ENCODE peak calls at places on chromosomes 11 and 22, in seven cellular contexts. J is lower lobe of right lung, V is GM23248, C is cardiac muscle cell, B is neural progenitor cell, D is HAP-1, G is A549. H is an unnamed sample.

GRCh38 chr22:27240298-27240885 is 561.2 kb downstream of the MN1 start:
- DNase-seq in D (no peak), B (no peak), C (no peak), G (no peak), V (peak; percentile 29), J (no peak), H (no peak)

GRCh38 chr11:110712643-110713468 is 619 bp upstream of the ARHGAP20 start:
- DNase-seq in C (peak; percentile 74), G (no peak), B (peak; percentile 55), D (no peak), V (peak; percentile 64), J (no peak), H (no peak)

GRCh38 chr22:38872172-38872830 is at the start of gene CBX6:
- DNase-seq in B (peak; percentile 99), J (peak; percentile 97), G (peak; percentile 86), V (peak; percentile 98), D (peak; percentile 87), C (peak; percentile 96), H (peak; percentile 96)

GRCh38 chr22:33427461-33427860 is 369.3 kb upstream of the SYN3 start:
- DNase-seq in G (no peak), J (no peak), D (no peak), V (no peak), C (no peak), B (no peak), H (no peak)

GRCh38 chr22:30183861-30184278 is 62.7 kb downstream of the LIF start:
- DNase-seq in D (peak; percentile 6), G (no peak), C (peak; percentile 47), J (no peak), B (no peak), V (no peak), H (no peak)

GRCh38 chr22:43260818-43261217 is 73.9 kb upstream of the TTLL12 start:
- DNase-seq in C (no peak), D (no peak), G (no peak), J (no peak), V (no peak), B (no peak), H (no peak)

GRCh38 chr11:64321533-64321932 is 3.6 kb downstream of the PRDX5 start:
- DNase-seq in J (peak; percentile 77), D (no peak), C (no peak), B (no peak), V (no peak), G (no peak), H (no peak)

GRCh38 chr22:19848298-19849224 is 6.1 kb downstream of the GNB1L start:
- DNase-seq in C (no peak), D (no peak), G (peak; percentile 21), J (peak; percentile 65), B (no peak), V (peak; percentile 57), H (no peak)

GRCh38 chr11:74265256-74265655 is 46.2 kb downstream of the P4HA3 start:
- DNase-seq in V (peak; percentile 4), J (no peak), G (no peak), D (no peak), C (no peak), B (no peak), H (no peak)

GRCh38 chr11:131179867-131180266 is 190.5 kb upstream of the NTM start:
- DNase-seq in V (no peak), G (no peak), D (no peak), B (no peak), J (no peak), C (no peak), H (no peak)

GRCh38 chr11:101825551-101825950 is 89.3 kb upstream of the CEP126 start:
- DNase-seq in J (no peak), V (no peak), G (no peak), D (no peak), B (no peak), C (no peak), H (no peak)

GRCh38 chr11:130601141-130601540 is 152.7 kb downstream of the ADAMTS15 start:
- DNase-seq in B (peak; percentile 29), J (no peak), V (peak; percentile 64), G (no peak), C (peak; percentile 93), D (no peak), H (no peak)

GRCh38 chr11:2652857-2653643 is 46.7 kb downstream of the KCNQ1OT1 start:
- DNase-seq in D (no peak), J (no peak), G (no peak), V (no peak), B (no peak), C (peak; percentile 23), H (no peak)
- H3K9me3 ChIP-seq in D (no peaks in the 10 kb centered on the region), J (peaks cover 37% of the 10 kb centered on the region), G (peaks cover 99% of the 10 kb centered on the region), V (peaks cover 4% of the 10 kb centered on the region), B (peaks cover 27% of the 10 kb centered on the region), C (no peaks in the 10 kb centered on the region), H (peaks cover 3% of the 10 kb centered on the region)

GRCh38 chr22:11616811-11617210 is 3911.2 kb upstream of the OR11H1 start:
- DNase-seq in C (no peak), D (no peak), J (no peak), G (no peak), V (no peak), B (no peak), H (no peak)
- H3K9me3 ChIP-seq in C (peaks cover 13% of the 10 kb centered on the region), D (peaks cover 24% of the 10 kb centered on the region), J (peaks cover 37% of the 10 kb centered on the region), G (no peaks in the 10 kb centered on the region), V (no peaks in the 10 kb centered on the region), B (peaks cover 76% of the 10 kb centered on the region), H (peaks cover 6% of the 10 kb centered on the region)

GRCh38 chr22:49587421-49587820 is 240.3 kb downstream of the BRD1 start:
- DNase-seq in G (no peak), J (peak; percentile 25), B (no peak), V (no peak), D (no peak), C (no peak), H (no peak)
- H3K9me3 ChIP-seq in G (no peaks in the 10 kb centered on the region), J (no peaks in the 10 kb centered on the region), B (no peaks in the 10 kb centered on the region), V (no peaks in the 10 kb centered on the region), D (no peaks in the 10 kb centered on the region), C (no peaks in the 10 kb centered on the region), H (no peaks in the 10 kb centered on the region)

GRCh38 chr22:48689206-48689605 is 1138.5 kb downstream of the BRD1 start:
- DNase-seq in G (no peak), V (no peak), J (no peak), D (no peak), C (no peak), B (no peak), H (no peak)

GRCh38 chr22:48693377-48694135 is 1134.1 kb downstream of the BRD1 start:
- DNase-seq in D (no peak), J (peak; percentile 38), C (no peak), V (no peak), G (no peak), B (no peak), H (no peak)

GRCh38 chr22:48690583-48691317 is 1136.9 kb downstream of the BRD1 start:
- DNase-seq in C (no peak), B (no peak), G (no peak), D (no peak), V (no peak), J (peak; percentile 28), H (no peak)

GRCh38 chr22:48692734-48693376 is 1134.8 kb downstream of the BRD1 start:
- DNase-seq in B (no peak), C (no peak), D (no peak), G (no peak), V (no peak), J (peak; percentile 39), H (no peak)

GRCh38 chr22:48691431-48691851 is 1136.2 kb downstream of the BRD1 start:
- DNase-seq in B (no peak), C (no peak), V (no peak), G (no peak), D (no peak), J (peak; percentile 38), H (no peak)
- H3K9me3 ChIP-seq in B (no peaks in the 10 kb centered on the region), C (no peaks in the 10 kb centered on the region), V (no peaks in the 10 kb centered on the region), G (no peaks in the 10 kb centered on the region), D (no peaks in the 10 kb centered on the region), J (no peaks in the 10 kb centered on the region), H (no peaks in the 10 kb centered on the region)